ENCODE peak calls at places on chromosome 19, in five cellular contexts. One of them, this sample, is unnamed.
A peak's percentile ranks its signal among the peaks of the same experiment; 100 is the strongest.

GRCh38 chr19:52823676-52824075 is 2.2 kb upstream of the ZNF28 start:
- DNase-seq in CD8-positive, alpha-beta memory T cell: no peak
- DNase-seq in effector CD4-positive, alpha-beta T cell: no peak
- DNase-seq in COLO829: no peak
- DNase-seq in right lobe of liver: no peak
- DNase-seq in this sample: no peak

GRCh38 chr19:799076-799881 is 2.0 kb downstream of the PTBP1 start:
- DNase-seq in COLO829: no peak
- DNase-seq in effector CD4-positive, alpha-beta T cell: no peak
- DNase-seq in CD8-positive, alpha-beta memory T cell: no peak
- DNase-seq in right lobe of liver: peak; percentile 55
- DNase-seq in this sample: peak; percentile 77

GRCh38 chr19:3663838-3664237 is 36.4 kb downstream of the PIP5K1C start:
- DNase-seq in effector CD4-positive, alpha-beta T cell: no peak
- DNase-seq in right lobe of liver: no peak
- DNase-seq in CD8-positive, alpha-beta memory T cell: no peak
- DNase-seq in COLO829: no peak
- DNase-seq in this sample: no peak

GRCh38 chr19:54206831-54207177 is 6.1 kb downstream of the RPS9 start:
- DNase-seq in COLO829: no peak
- DNase-seq in right lobe of liver: no peak
- DNase-seq in CD8-positive, alpha-beta memory T cell: no peak
- DNase-seq in effector CD4-positive, alpha-beta T cell: no peak
- DNase-seq in this sample: no peak

GRCh38 chr19:29422047-29422446 is 103.7 kb upstream of the VSTM2B start:
- DNase-seq in effector CD4-positive, alpha-beta T cell: no peak
- DNase-seq in COLO829: no peak
- DNase-seq in CD8-positive, alpha-beta memory T cell: no peak
- DNase-seq in right lobe of liver: no peak
- DNase-seq in this sample: no peak

GRCh38 chr19:54475706-54476105 is 2.6 kb upstream of the CDC42EP5 start:
- DNase-seq in CD8-positive, alpha-beta memory T cell: no peak
- DNase-seq in COLO829: no peak
- DNase-seq in effector CD4-positive, alpha-beta T cell: no peak
- DNase-seq in right lobe of liver: no peak
- DNase-seq in this sample: no peak

GRCh38 chr19:51258165-51258564 is 7.3 kb downstream of the SIGLECL1 start:
- DNase-seq in right lobe of liver: no peak
- DNase-seq in effector CD4-positive, alpha-beta T cell: no peak
- DNase-seq in COLO829: no peak
- DNase-seq in CD8-positive, alpha-beta memory T cell: no peak
- DNase-seq in this sample: no peak

GRCh38 chr19:38061294-38061693 is 154.3 kb downstream of the SIPA1L3 start:
- DNase-seq in COLO829: no peak
- DNase-seq in CD8-positive, alpha-beta memory T cell: no peak
- DNase-seq in right lobe of liver: no peak
- DNase-seq in effector CD4-positive, alpha-beta T cell: no peak
- DNase-seq in this sample: peak; percentile 49

GRCh38 chr19:49771674-49772139 is 4.9 kb downstream of the AP2A1 start:
- DNase-seq in CD8-positive, alpha-beta memory T cell: no peak
- DNase-seq in effector CD4-positive, alpha-beta T cell: no peak
- DNase-seq in COLO829: no peak
- DNase-seq in right lobe of liver: peak; percentile 74
- DNase-seq in this sample: no peak

GRCh38 chr19:14114854-14115253 is 2.7 kb downstream of the PRKACA start:
- DNase-seq in effector CD4-positive, alpha-beta T cell: peak; percentile 41
- DNase-seq in COLO829: peak; percentile 42
- DNase-seq in right lobe of liver: peak; percentile 74
- DNase-seq in CD8-positive, alpha-beta memory T cell: peak; percentile 30
- DNase-seq in this sample: no peak

GRCh38 chr19:23788415-23788814 is 29.7 kb upstream of the ZNF681 start:
- DNase-seq in right lobe of liver: no peak
- DNase-seq in effector CD4-positive, alpha-beta T cell: no peak
- DNase-seq in COLO829: no peak
- DNase-seq in CD8-positive, alpha-beta memory T cell: no peak
- DNase-seq in this sample: no peak

GRCh38 chr19:3250675-3251074 is 26.2 kb downstream of the CELF5 start:
- DNase-seq in CD8-positive, alpha-beta memory T cell: peak; percentile 14
- DNase-seq in COLO829: peak; percentile 33
- DNase-seq in effector CD4-positive, alpha-beta T cell: peak; percentile 25
- DNase-seq in right lobe of liver: no peak
- DNase-seq in this sample: no peak

GRCh38 chr19:6947745-6948144 is 60.4 kb downstream of the ADGRE1 start:
- DNase-seq in COLO829: peak; percentile 34
- DNase-seq in effector CD4-positive, alpha-beta T cell: no peak
- DNase-seq in CD8-positive, alpha-beta memory T cell: no peak
- DNase-seq in right lobe of liver: no peak
- DNase-seq in this sample: peak; percentile 4

GRCh38 chr19:55579766-55580621 is 654 bp downstream of the ZNF579 start:
- DNase-seq in CD8-positive, alpha-beta memory T cell: no peak
- DNase-seq in COLO829: no peak
- DNase-seq in effector CD4-positive, alpha-beta T cell: no peak
- DNase-seq in right lobe of liver: no peak
- DNase-seq in this sample: peak; percentile 60

GRCh38 chr19:38079926-38080380 is 144.1 kb downstream of the DPF1 start:
- DNase-seq in COLO829: no peak
- DNase-seq in right lobe of liver: no peak
- DNase-seq in CD8-positive, alpha-beta memory T cell: no peak
- DNase-seq in effector CD4-positive, alpha-beta T cell: no peak
- DNase-seq in this sample: peak; percentile 84

GRCh38 chr19:40314646-40315045 is 29.5 kb upstream of the AKT2 start:
- DNase-seq in effector CD4-positive, alpha-beta T cell: no peak
- DNase-seq in COLO829: no peak
- DNase-seq in right lobe of liver: no peak
- DNase-seq in CD8-positive, alpha-beta memory T cell: no peak
- DNase-seq in this sample: no peak

GRCh38 chr19:45477713-45478453 is 10.1 kb downstream of the FOSB start:
- DNase-seq in effector CD4-positive, alpha-beta T cell: no peak
- DNase-seq in right lobe of liver: no peak
- DNase-seq in COLO829: no peak
- DNase-seq in CD8-positive, alpha-beta memory T cell: no peak
- DNase-seq in this sample: no peak

GRCh38 chr19:35253316-35254286 is 4.8 kb downstream of the LSR start:
- DNase-seq in right lobe of liver: peak; percentile 39
- DNase-seq in effector CD4-positive, alpha-beta T cell: no peak
- DNase-seq in COLO829: no peak
- DNase-seq in CD8-positive, alpha-beta memory T cell: no peak
- DNase-seq in this sample: no peak

GRCh38 chr19:2302319-2303208 is 5.4 kb downstream of the LINGO3 start:
- DNase-seq in effector CD4-positive, alpha-beta T cell: no peak
- DNase-seq in right lobe of liver: no peak
- DNase-seq in COLO829: no peak
- DNase-seq in CD8-positive, alpha-beta memory T cell: no peak
- DNase-seq in this sample: no peak

GRCh38 chr19:50536662-50537305 is 23.1 kb upstream of the ASPDH start:
- DNase-seq in right lobe of liver: no peak
- DNase-seq in effector CD4-positive, alpha-beta T cell: no peak
- DNase-seq in CD8-positive, alpha-beta memory T cell: no peak
- DNase-seq in COLO829: no peak
- DNase-seq in this sample: no peak

GRCh38 chr19:16627194-16627927 is 643 bp downstream of the MED26 start:
- DNase-seq in CD8-positive, alpha-beta memory T cell: no peak
- DNase-seq in effector CD4-positive, alpha-beta T cell: no peak
- DNase-seq in COLO829: no peak
- DNase-seq in right lobe of liver: peak; percentile 57
- DNase-seq in this sample: no peak

GRCh38 chr19:18763674-18764590 is 27.2 kb downstream of the COMP start:
- DNase-seq in COLO829: no peak
- DNase-seq in CD8-positive, alpha-beta memory T cell: no peak
- DNase-seq in effector CD4-positive, alpha-beta T cell: no peak
- DNase-seq in right lobe of liver: no peak
- DNase-seq in this sample: peak; percentile 90

GRCh38 chr19:46442808-46443450 is 14.2 kb upstream of the PNMA8C start:
- DNase-seq in right lobe of liver: no peak
- DNase-seq in CD8-positive, alpha-beta memory T cell: no peak
- DNase-seq in COLO829: peak; percentile 39
- DNase-seq in effector CD4-positive, alpha-beta T cell: no peak
- DNase-seq in this sample: peak; percentile 59

GRCh38 chr19:13610042-13610691 is 103.9 kb upstream of the CACNA1A start:
- DNase-seq in right lobe of liver: no peak
- DNase-seq in COLO829: no peak
- DNase-seq in effector CD4-positive, alpha-beta T cell: no peak
- DNase-seq in CD8-positive, alpha-beta memory T cell: no peak
- DNase-seq in this sample: no peak

GRCh38 chr19:3767050-3767449 is 4.6 kb downstream of the MRPL54 start:
- DNase-seq in CD8-positive, alpha-beta memory T cell: no peak
- DNase-seq in COLO829: no peak
- DNase-seq in right lobe of liver: no peak
- DNase-seq in effector CD4-positive, alpha-beta T cell: no peak
- DNase-seq in this sample: no peak

GRCh38 chr19:17797397-17798201 is 2.7 kb downstream of the B3GNT3 start:
- DNase-seq in right lobe of liver: peak; percentile 70
- DNase-seq in COLO829: peak; percentile 12
- DNase-seq in CD8-positive, alpha-beta memory T cell: no peak
- DNase-seq in effector CD4-positive, alpha-beta T cell: no peak
- DNase-seq in this sample: no peak

GRCh38 chr19:41937976-41938375 is 9.7 kb upstream of the ERFL start:
- DNase-seq in right lobe of liver: no peak
- DNase-seq in COLO829: no peak
- DNase-seq in CD8-positive, alpha-beta memory T cell: no peak
- DNase-seq in effector CD4-positive, alpha-beta T cell: no peak
- DNase-seq in this sample: no peak

GRCh38 chr19:46536391-46536790 is 40.7 kb upstream of the PNMA8B start:
- DNase-seq in effector CD4-positive, alpha-beta T cell: no peak
- DNase-seq in CD8-positive, alpha-beta memory T cell: no peak
- DNase-seq in COLO829: no peak
- DNase-seq in right lobe of liver: no peak
- DNase-seq in this sample: no peak

GRCh38 chr19:28482221-28482620 is 730.7 kb downstream of the UQCRFS1 start:
- DNase-seq in CD8-positive, alpha-beta memory T cell: no peak
- DNase-seq in right lobe of liver: no peak
- DNase-seq in COLO829: no peak
- DNase-seq in effector CD4-positive, alpha-beta T cell: no peak
- DNase-seq in this sample: no peak

GRCh38 chr19:5046339-5047039 is 77.6 kb downstream of the KDM4B start:
- DNase-seq in COLO829: peak; percentile 32
- DNase-seq in CD8-positive, alpha-beta memory T cell: no peak
- DNase-seq in right lobe of liver: no peak
- DNase-seq in effector CD4-positive, alpha-beta T cell: no peak
- DNase-seq in this sample: peak; percentile 86

GRCh38 chr19:53906211-53907192 is 2.6 kb upstream of the CACNG7 start:
- DNase-seq in CD8-positive, alpha-beta memory T cell: peak; percentile 62
- DNase-seq in right lobe of liver: peak; percentile 50
- DNase-seq in effector CD4-positive, alpha-beta T cell: peak; percentile 61
- DNase-seq in COLO829: no peak
- DNase-seq in this sample: peak; percentile 26

GRCh38 chr19:31539386-31539785 is 190.2 kb upstream of the TSHZ3 start:
- DNase-seq in CD8-positive, alpha-beta memory T cell: no peak
- DNase-seq in effector CD4-positive, alpha-beta T cell: no peak
- DNase-seq in COLO829: no peak
- DNase-seq in right lobe of liver: no peak
- DNase-seq in this sample: no peak

GRCh38 chr19:15280048-15280725 is 47.9 kb upstream of the EPHX3 start:
- DNase-seq in COLO829: no peak
- DNase-seq in CD8-positive, alpha-beta memory T cell: no peak
- DNase-seq in effector CD4-positive, alpha-beta T cell: no peak
- DNase-seq in right lobe of liver: no peak
- DNase-seq in this sample: peak; percentile 88

GRCh38 chr19:17302391-17303166 is 646 bp downstream of the ABHD8 start:
- DNase-seq in right lobe of liver: peak; percentile 62
- DNase-seq in effector CD4-positive, alpha-beta T cell: no peak
- DNase-seq in COLO829: no peak
- DNase-seq in CD8-positive, alpha-beta memory T cell: no peak
- DNase-seq in this sample: no peak

This sample was measured in myocyte.